ENCODE peak calls at places on chromosomes 5 and 9, in four cellular contexts. One of them, this sample, is unnamed. For H3K9me3, the result is how much of the 10 kb centered on the place peaks cover.

GRCh38 chr9:107486674-107487520 is 2.7 kb downstream of the KLF4 start:
- DNase-seq in cardiac muscle cell: no peak
- DNase-seq in CD8-positive, alpha-beta T cell: no peak
- DNase-seq in Peyer's patch: no peak
- DNase-seq in this sample: no peak

GRCh38 chr5:116898917-116899316 is 324.3 kb upstream of the SEMA6A start:
- DNase-seq in cardiac muscle cell: peak
- DNase-seq in CD8-positive, alpha-beta T cell: no peak
- DNase-seq in Peyer's patch: no peak
- DNase-seq in this sample: no peak

GRCh38 chr5:369151-369939 is 47.8 kb downstream of the AHRR start:
- DNase-seq in cardiac muscle cell: no peak
- DNase-seq in CD8-positive, alpha-beta T cell: no peak
- DNase-seq in Peyer's patch: peak
- DNase-seq in this sample: no peak

GRCh38 chr5:153555420-153556114 is 65.1 kb downstream of the GRIA1 start:
- DNase-seq in cardiac muscle cell: no peak
- DNase-seq in CD8-positive, alpha-beta T cell: no peak
- DNase-seq in Peyer's patch: no peak
- DNase-seq in this sample: no peak

GRCh38 chr5:81884871-81885270 is 87.0 kb upstream of the ATG10 start:
- DNase-seq in cardiac muscle cell: peak
- DNase-seq in CD8-positive, alpha-beta T cell: no peak
- DNase-seq in Peyer's patch: no peak
- DNase-seq in this sample: no peak

GRCh38 chr5:150649108-150649827 is 8.8 kb downstream of the SYNPO start:
- DNase-seq in cardiac muscle cell: no peak
- DNase-seq in CD8-positive, alpha-beta T cell: no peak
- DNase-seq in Peyer's patch: no peak
- DNase-seq in this sample: no peak

GRCh38 chr9:4781408-4781807 is 11.3 kb upstream of the RCL1 start:
- DNase-seq in cardiac muscle cell: no peak
- DNase-seq in CD8-positive, alpha-beta T cell: no peak
- DNase-seq in Peyer's patch: no peak
- DNase-seq in this sample: no peak

GRCh38 chr5:74993743-74994142 is 58.6 kb downstream of the GCNT4 start:
- DNase-seq in cardiac muscle cell: no peak
- DNase-seq in CD8-positive, alpha-beta T cell: no peak
- DNase-seq in Peyer's patch: no peak
- DNase-seq in this sample: no peak

GRCh38 chr9:12702160-12702758 is 9.1 kb downstream of the TYRP1 start:
- DNase-seq in cardiac muscle cell: peak
- DNase-seq in CD8-positive, alpha-beta T cell: no peak
- DNase-seq in Peyer's patch: no peak
- DNase-seq in this sample: no peak

GRCh38 chr9:2022560-2022959 is 7.4 kb downstream of the SMARCA2 start:
- DNase-seq in cardiac muscle cell: no peak
- DNase-seq in CD8-positive, alpha-beta T cell: no peak
- DNase-seq in Peyer's patch: no peak
- DNase-seq in this sample: no peak

GRCh38 chr9:132497731-132498130 is 84.7 kb upstream of the BARHL1 start:
- DNase-seq in cardiac muscle cell: no peak
- DNase-seq in CD8-positive, alpha-beta T cell: no peak
- DNase-seq in Peyer's patch: no peak
- DNase-seq in this sample: no peak

GRCh38 chr9:111691686-111692329 is 30.4 kb downstream of the GNG10 start:
- DNase-seq in cardiac muscle cell: peak
- DNase-seq in CD8-positive, alpha-beta T cell: no peak
- DNase-seq in Peyer's patch: no peak
- DNase-seq in this sample: no peak

GRCh38 chr5:98110791-98111190 is 662.7 kb upstream of the RGMB start:
- DNase-seq in cardiac muscle cell: no peak
- DNase-seq in CD8-positive, alpha-beta T cell: no peak
- DNase-seq in Peyer's patch: no peak
- DNase-seq in this sample: no peak

GRCh38 chr9:138082918-138083636 is 205.5 kb downstream of the CACNA1B start:
- DNase-seq in cardiac muscle cell: no peak
- DNase-seq in CD8-positive, alpha-beta T cell: no peak
- DNase-seq in Peyer's patch: no peak
- DNase-seq in this sample: no peak

GRCh38 chr5:55580042-55580441 is 45.3 kb upstream of the PLPP1 start:
- DNase-seq in cardiac muscle cell: no peak
- DNase-seq in CD8-positive, alpha-beta T cell: no peak
- DNase-seq in Peyer's patch: no peak
- DNase-seq in this sample: no peak

GRCh38 chr9:130451509-130452388 is 7.0 kb downstream of the ASS1 start:
- DNase-seq in cardiac muscle cell: peak
- DNase-seq in CD8-positive, alpha-beta T cell: no peak
- DNase-seq in Peyer's patch: peak
- DNase-seq in this sample: no peak

GRCh38 chr9:20563917-20564316 is 58.4 kb downstream of the MLLT3 start:
- DNase-seq in cardiac muscle cell: no peak
- DNase-seq in CD8-positive, alpha-beta T cell: no peak
- DNase-seq in Peyer's patch: no peak
- DNase-seq in this sample: no peak

GRCh38 chr9:89342213-89342612 is 23.9 kb downstream of the SECISBP2 start:
- DNase-seq in cardiac muscle cell: no peak
- DNase-seq in CD8-positive, alpha-beta T cell: no peak
- DNase-seq in Peyer's patch: no peak
- DNase-seq in this sample: no peak

GRCh38 chr5:104540448-104540847 is 977.9 kb upstream of the NUDT12 start:
- DNase-seq in cardiac muscle cell: no peak
- DNase-seq in CD8-positive, alpha-beta T cell: no peak
- DNase-seq in Peyer's patch: no peak
- DNase-seq in this sample: no peak

GRCh38 chr9:93091453-93092081 is 4.5 kb upstream of the CARD19 start:
- DNase-seq in cardiac muscle cell: no peak
- DNase-seq in CD8-positive, alpha-beta T cell: no peak
- DNase-seq in Peyer's patch: no peak
- DNase-seq in this sample: no peak

GRCh38 chr9:91486699-91487497 is 63.3 kb upstream of the NFIL3 start:
- DNase-seq in cardiac muscle cell: no peak
- DNase-seq in CD8-positive, alpha-beta T cell: no peak
- DNase-seq in Peyer's patch: no peak
- DNase-seq in this sample: no peak

GRCh38 chr9:86549434-86549833 is 195.2 kb upstream of the TUT7 start:
- DNase-seq in cardiac muscle cell: no peak
- DNase-seq in CD8-positive, alpha-beta T cell: no peak
- DNase-seq in Peyer's patch: no peak
- DNase-seq in this sample: no peak

GRCh38 chr9:34508951-34509350 is 13.8 kb downstream of the ENHO start:
- DNase-seq in cardiac muscle cell: no peak
- DNase-seq in CD8-positive, alpha-beta T cell: no peak
- DNase-seq in Peyer's patch: no peak
- DNase-seq in this sample: no peak

DNA sequence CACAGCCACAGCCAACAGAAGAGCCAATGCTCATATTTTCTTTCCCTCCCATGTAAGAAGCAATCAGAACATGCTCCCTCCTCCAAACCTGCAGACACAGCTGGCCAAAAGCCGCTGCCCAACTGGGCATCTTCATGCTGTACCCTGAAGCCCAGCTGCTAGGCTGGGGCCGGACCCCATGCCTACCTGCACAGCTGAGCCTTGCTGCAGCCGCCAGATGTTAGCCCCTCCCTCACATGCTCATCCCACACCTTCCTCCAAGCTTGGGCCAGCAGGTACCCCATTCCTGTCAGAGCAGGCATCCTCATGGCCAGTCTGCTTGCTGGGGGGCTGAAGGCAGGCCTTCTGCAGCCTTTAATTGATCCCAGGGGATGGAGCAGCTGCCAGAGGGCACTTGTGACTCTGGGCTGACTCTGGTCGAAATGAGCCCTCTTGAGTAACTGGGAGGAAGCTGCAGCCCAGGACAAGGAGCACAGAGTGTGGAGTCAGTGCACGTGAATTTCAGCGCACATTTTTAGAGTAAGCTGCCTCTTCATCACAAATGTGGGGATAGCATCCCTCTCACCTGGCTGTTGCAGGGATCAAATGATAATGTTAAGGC is 10.9 kb downstream of the ANKS6 start:
- DNase-seq in cardiac muscle cell: no peak
- DNase-seq in CD8-positive, alpha-beta T cell: no peak
- DNase-seq in Peyer's patch: no peak
- DNase-seq in this sample: no peak
- H3K27ac ChIP-seq in cardiac muscle cell: no peak
- H3K27ac ChIP-seq in CD8-positive, alpha-beta T cell: no peak
- H3K27ac ChIP-seq in Peyer's patch: no peak
- H3K27ac ChIP-seq in this sample: no peak

DNA sequence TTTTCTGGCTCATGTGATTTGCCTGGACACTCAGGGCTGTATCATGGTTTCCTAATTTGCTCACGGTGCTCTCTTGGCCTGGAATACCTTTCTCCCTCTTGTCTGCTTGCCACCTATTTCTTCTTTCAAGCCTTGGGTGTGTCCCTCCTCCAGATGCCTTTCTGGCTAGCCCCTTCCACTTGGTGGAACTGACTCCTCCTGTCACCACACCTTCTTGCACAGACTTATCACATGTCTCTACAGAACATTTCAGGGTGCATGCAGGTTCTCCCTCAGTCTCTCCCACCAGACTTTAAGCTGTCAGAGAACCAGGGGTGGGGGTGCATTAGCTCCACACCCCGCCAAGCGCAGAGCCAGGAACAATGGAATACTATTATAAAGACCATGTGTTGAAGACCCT is 1.9 kb downstream of the TBC1D2 start:
- DNase-seq in cardiac muscle cell: no peak
- DNase-seq in CD8-positive, alpha-beta T cell: no peak
- DNase-seq in Peyer's patch: no peak
- DNase-seq in this sample: no peak
- H3K4me3 ChIP-seq in cardiac muscle cell: no peak
- H3K4me3 ChIP-seq in CD8-positive, alpha-beta T cell: no peak
- H3K4me3 ChIP-seq in Peyer's patch: peak
- H3K4me3 ChIP-seq in this sample: peak

GRCh38 chr5:178940569-178941360 is at the start of gene ZNF454:
- DNase-seq in cardiac muscle cell: peak
- DNase-seq in CD8-positive, alpha-beta T cell: no peak
- DNase-seq in Peyer's patch: no peak
- DNase-seq in this sample: peak

DNA sequence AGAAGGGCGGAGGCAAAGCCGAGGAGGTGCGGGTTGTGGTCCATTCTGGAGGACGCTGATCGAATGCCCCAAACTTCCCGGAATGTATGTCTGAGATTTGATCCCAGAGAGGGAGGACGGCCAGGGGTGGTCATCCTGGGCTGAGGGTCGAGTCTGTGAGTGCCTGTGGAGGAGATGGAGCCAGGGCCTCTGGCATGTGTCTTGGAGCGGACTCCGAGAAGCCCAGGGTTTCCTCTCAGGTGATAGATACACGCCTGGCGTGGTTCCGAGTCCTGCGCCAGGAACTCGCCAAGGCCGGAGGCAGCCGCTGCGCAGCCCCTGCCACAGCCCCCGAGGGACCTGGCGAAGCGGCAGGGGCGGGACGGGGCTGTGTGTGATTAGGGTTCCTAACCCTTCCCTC is 363 bp downstream of the ZNF454 start:
- DNase-seq in cardiac muscle cell: no peak
- DNase-seq in CD8-positive, alpha-beta T cell: no peak
- DNase-seq in Peyer's patch: no peak
- DNase-seq in this sample: no peak
- H3K9me3 ChIP-seq in cardiac muscle cell: under half
- H3K9me3 ChIP-seq in CD8-positive, alpha-beta T cell: under half
- H3K9me3 ChIP-seq in Peyer's patch: under half
- H3K9me3 ChIP-seq in this sample: half or more

GRCh38 chr5:118519466-118519865 is 468.9 kb downstream of the DTWD2 start:
- DNase-seq in cardiac muscle cell: peak
- DNase-seq in CD8-positive, alpha-beta T cell: no peak
- DNase-seq in Peyer's patch: no peak
- DNase-seq in this sample: no peak
- H3K27ac ChIP-seq in cardiac muscle cell: no peak
- H3K27ac ChIP-seq in CD8-positive, alpha-beta T cell: no peak
- H3K27ac ChIP-seq in Peyer's patch: no peak
- H3K27ac ChIP-seq in this sample: no peak

GRCh38 chr9:35792826-35793225 is 1.4 kb downstream of the NPR2 start:
- DNase-seq in cardiac muscle cell: no peak
- DNase-seq in CD8-positive, alpha-beta T cell: no peak
- DNase-seq in Peyer's patch: no peak
- DNase-seq in this sample: no peak

GRCh38 chr9:35795701-35796100 is 4.3 kb downstream of the NPR2 start:
- DNase-seq in cardiac muscle cell: no peak
- DNase-seq in CD8-positive, alpha-beta T cell: no peak
- DNase-seq in Peyer's patch: no peak
- DNase-seq in this sample: no peak

GRCh38 chr9:35792044-35792813 is 838 bp downstream of the NPR2 start:
- DNase-seq in cardiac muscle cell: no peak
- DNase-seq in CD8-positive, alpha-beta T cell: no peak
- DNase-seq in Peyer's patch: no peak
- DNase-seq in this sample: no peak

GRCh38 chr9:35791321-35791921 is at the start of gene NPR2:
- DNase-seq in cardiac muscle cell: peak
- DNase-seq in CD8-positive, alpha-beta T cell: no peak
- DNase-seq in Peyer's patch: no peak
- DNase-seq in this sample: no peak

DNA sequence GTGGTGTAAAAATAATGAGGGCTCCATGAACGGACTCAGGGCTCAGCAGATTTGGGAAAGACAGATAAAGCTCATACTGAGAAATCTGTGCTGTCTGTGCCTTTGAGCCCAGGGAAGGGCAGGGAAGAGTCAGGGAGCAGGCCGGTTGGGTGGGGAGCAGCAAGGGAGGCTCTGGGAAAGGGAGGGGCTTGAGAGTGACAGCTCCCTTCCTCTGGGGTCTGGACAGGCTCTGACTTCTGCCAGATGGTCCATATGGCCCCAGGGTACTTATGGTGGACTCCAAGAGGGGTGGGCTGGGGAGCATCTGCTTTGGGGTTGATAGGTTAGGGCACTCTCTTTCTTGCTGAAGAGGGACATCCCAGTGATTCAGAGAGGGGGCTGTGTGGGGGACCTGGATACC is 2.1 kb downstream of the NPR2 start:
- DNase-seq in cardiac muscle cell: no peak
- DNase-seq in CD8-positive, alpha-beta T cell: no peak
- DNase-seq in Peyer's patch: no peak
- DNase-seq in this sample: no peak
- H3K4me3 ChIP-seq in cardiac muscle cell: no peak
- H3K4me3 ChIP-seq in CD8-positive, alpha-beta T cell: no peak
- H3K4me3 ChIP-seq in Peyer's patch: no peak
- H3K4me3 ChIP-seq in this sample: no peak

DNA sequence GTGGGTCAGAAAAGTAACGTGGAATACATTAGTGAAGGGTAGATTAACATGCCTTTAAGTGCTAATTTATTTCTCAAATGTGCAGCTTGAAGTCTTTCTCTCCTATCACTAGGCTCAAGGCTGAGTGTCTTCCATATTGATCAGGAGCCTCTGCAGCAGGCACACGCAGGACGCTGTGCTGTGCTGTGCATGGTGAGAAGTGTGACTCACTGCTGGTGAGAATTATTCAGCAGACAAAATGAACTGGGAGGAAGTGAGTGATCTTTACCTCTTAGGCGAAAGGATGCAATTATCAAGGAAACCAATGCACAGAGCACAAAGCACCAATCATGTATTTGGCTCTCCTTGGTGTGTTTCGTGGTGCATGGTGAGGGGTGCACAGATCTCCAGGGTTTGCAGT is 136.3 kb downstream of the TENT4A start:
- DNase-seq in cardiac muscle cell: no peak
- DNase-seq in CD8-positive, alpha-beta T cell: no peak
- DNase-seq in Peyer's patch: no peak
- DNase-seq in this sample: no peak
- H3K9me3 ChIP-seq in cardiac muscle cell: under half
- H3K9me3 ChIP-seq in CD8-positive, alpha-beta T cell: under half
- H3K9me3 ChIP-seq in Peyer's patch: under half
- H3K9me3 ChIP-seq in this sample: under half

GRCh38 chr9:31683126-31683525 is 701.3 kb upstream of the ACO1 start:
- DNase-seq in cardiac muscle cell: no peak
- DNase-seq in CD8-positive, alpha-beta T cell: no peak
- DNase-seq in Peyer's patch: no peak
- DNase-seq in this sample: no peak
- H3K27ac ChIP-seq in cardiac muscle cell: no peak
- H3K27ac ChIP-seq in CD8-positive, alpha-beta T cell: no peak
- H3K27ac ChIP-seq in Peyer's patch: no peak
- H3K27ac ChIP-seq in this sample: no peak